ENCODE peak calls at places on chromosomes 11 and 22, in four cellular contexts. G is fibroblast of lung, Z is left lung, J is progenitor cell of endocrine pancreas. P is an unnamed sample.

GRCh38 chr22:33962409-33962808 is 42.1 kb upstream of the LARGE1 start:
- DNase-seq in G (no peak), Z (no peak), J (no peak), P (no peak)

GRCh38 chr11:36153581-36153980 is 135.6 kb downstream of the COMMD9 start:
- DNase-seq in G (no peak), Z (no peak), J (no peak), P (no peak)

GRCh38 chr22:30202531-30203006 is 44.0 kb downstream of the LIF start:
- DNase-seq in G (peak; percentile 74), Z (no peak), J (no peak), P (no peak)

GRCh38 chr22:40056163-40056958 is 61.6 kb downstream of the FAM83F start:
- DNase-seq in G (no peak), Z (no peak), J (no peak), P (no peak)

GRCh38 chr11:113932788-113933187 is 28.2 kb downstream of the HTR3B start:
- DNase-seq in G (no peak), Z (no peak), J (no peak), P (no peak)

GRCh38 chr11:19116315-19116970 is 525 bp upstream of the ZDHHC13 start:
- DNase-seq in G (no peak), Z (no peak), J (no peak), P (no peak)

GRCh38 chr22:36162127-36163034 is 1.8 kb upstream of the APOL3 start:
- DNase-seq in G (peak; percentile 22), Z (no peak), J (no peak), P (no peak)

GRCh38 chr11:20043992-20044391 is 116.3 kb downstream of the DBX1 start:
- DNase-seq in G (no peak), Z (no peak), J (no peak), P (no peak)

GRCh38 chr22:37237371-37238268 is 6.4 kb downstream of the RAC2 start:
- DNase-seq in G (peak; percentile 74), Z (peak; percentile 44), J (no peak), P (no peak)

DNA sequence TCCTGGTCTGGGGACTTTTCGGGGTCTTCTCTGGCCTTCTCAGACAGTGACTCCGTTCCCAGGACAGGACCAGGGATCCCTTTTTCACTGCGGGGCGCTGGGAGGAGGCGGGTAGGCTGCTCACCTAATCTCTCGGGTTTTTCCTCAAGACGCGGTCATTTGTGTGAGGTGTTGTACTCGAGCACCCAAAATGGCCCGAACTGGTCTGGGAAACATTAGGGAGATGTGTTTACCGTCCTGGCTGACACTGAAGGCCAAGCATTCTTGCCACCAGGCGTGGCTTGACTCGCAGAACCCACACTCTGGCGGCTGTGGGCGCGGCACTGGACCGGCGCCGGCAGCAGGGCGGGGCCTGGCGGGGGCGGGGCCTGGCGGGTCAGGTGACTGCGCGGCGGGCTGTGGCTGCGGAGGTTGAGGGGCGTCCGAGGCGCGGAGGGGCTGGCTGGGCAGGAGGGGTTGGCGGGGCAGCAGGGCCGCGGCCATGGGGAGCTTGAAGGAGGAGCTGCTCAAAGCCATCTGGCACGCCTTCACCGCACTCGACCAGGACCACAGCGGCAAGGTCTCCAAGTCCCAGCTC is at the start of gene SWAP70:
- DNase-seq in G (peak; percentile 86), Z (peak; percentile 98), J (peak; percentile 95), P (peak; percentile 95)
- TF ChIP-seq CTCF in G (peak; percentile 53), Z (peak; percentile 48), J (peak; percentile 59), P (peak; percentile 35)

GRCh38 chr11:46537851-46538295 is 56.0 kb downstream of the AMBRA1 start:
- DNase-seq in G (peak; percentile 63), Z (no peak), J (peak; percentile 45), P (peak; percentile 69)

GRCh38 chr11:46533396-46534110 is 60.3 kb downstream of the AMBRA1 start:
- DNase-seq in G (no peak), Z (no peak), J (no peak), P (no peak)

GRCh38 chr11:46534713-46535112 is 59.1 kb downstream of the AMBRA1 start:
- DNase-seq in G (no peak), Z (no peak), J (no peak), P (no peak)

GRCh38 chr11:46535688-46536087 is 58.1 kb downstream of the AMBRA1 start:
- DNase-seq in G (no peak), Z (no peak), J (no peak), P (no peak)

DNA sequence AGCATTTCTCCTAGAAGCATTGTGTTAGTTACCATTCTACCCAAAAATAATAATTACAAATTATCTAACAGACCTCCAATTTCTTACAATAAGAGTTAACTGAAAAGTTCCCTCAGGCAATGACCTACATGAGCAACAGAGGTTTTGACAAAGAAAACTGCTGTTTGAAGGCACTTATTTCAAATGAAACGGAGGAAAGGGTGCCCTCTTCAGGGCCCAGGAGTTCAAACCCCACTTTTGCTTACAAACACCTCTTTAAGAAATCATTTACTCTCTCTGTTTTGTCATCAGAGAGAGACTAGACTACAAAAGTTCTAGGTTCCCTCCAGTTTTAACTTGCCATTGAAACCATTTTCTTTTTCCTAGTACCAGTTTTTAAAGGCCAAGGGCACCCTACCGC is 56.7 kb downstream of the AMBRA1 start:
- DNase-seq in G (no peak), Z (no peak), J (no peak), P (no peak)
- TF ChIP-seq CTCF in G (peak; percentile 18), Z (no peak), J (peak; percentile 37), P (no peak)

GRCh38 chr11:121654506-121655480 is 202.0 kb upstream of the SORL1-AS1 start:
- DNase-seq in G (peak; percentile 51), Z (no peak), J (no peak), P (no peak)

GRCh38 chr11:121650520-121651266 is 197.9 kb upstream of the SORL1-AS1 start:
- DNase-seq in G (no peak), Z (no peak), J (no peak), P (no peak)

GRCh38 chr11:121651267-121651625 is 198.5 kb upstream of the SORL1-AS1 start:
- DNase-seq in G (no peak), Z (no peak), J (no peak), P (no peak)

GRCh38 chr11:121655481-121656332 is 202.9 kb upstream of the SORL1-AS1 start:
- DNase-seq in G (peak; percentile 97), Z (peak; percentile 95), J (peak; percentile 77), P (peak; percentile 90)

DNA sequence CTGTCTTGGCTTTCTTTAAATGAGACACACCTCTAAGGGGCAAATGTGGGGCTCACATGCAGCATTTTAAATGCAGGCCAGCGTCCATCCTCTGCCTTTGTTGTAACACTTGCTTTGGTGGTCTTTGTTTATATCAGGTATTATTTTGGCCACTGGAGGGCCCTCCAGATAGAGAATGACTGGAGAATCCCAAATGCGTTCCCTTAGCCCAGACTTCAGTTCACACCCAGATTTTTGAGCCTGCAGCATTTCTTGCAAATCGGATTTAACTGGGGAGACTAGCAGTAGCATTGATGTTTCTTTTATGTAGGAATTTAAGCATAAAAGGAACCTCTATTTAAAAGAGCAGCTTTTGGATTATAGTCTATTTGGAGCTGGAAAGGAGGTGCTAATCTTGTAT is 200.2 kb upstream of the SORL1-AS1 start:
- DNase-seq in G (peak; percentile 38), Z (no peak), J (no peak), P (peak; percentile 30)
- TF ChIP-seq CTCF in G (no peak), Z (no peak), J (peak; percentile 57), P (peak; percentile 69)

GRCh38 chr11:106304274-106304673 is 226.8 kb downstream of the AASDHPPT start:
- DNase-seq in G (peak; percentile 86), Z (no peak), J (no peak), P (no peak)

GRCh38 chr11:106305458-106305857 is 228.0 kb downstream of the AASDHPPT start:
- DNase-seq in G (no peak), Z (no peak), J (no peak), P (no peak)

GRCh38 chr11:106309070-106309684 is 231.7 kb downstream of the AASDHPPT start:
- DNase-seq in G (peak; percentile 20), Z (no peak), J (no peak), P (no peak)

GRCh38 chr11:106302416-106302815 is 225.0 kb downstream of the AASDHPPT start:
- DNase-seq in G (no peak), Z (no peak), J (no peak), P (no peak)

DNA sequence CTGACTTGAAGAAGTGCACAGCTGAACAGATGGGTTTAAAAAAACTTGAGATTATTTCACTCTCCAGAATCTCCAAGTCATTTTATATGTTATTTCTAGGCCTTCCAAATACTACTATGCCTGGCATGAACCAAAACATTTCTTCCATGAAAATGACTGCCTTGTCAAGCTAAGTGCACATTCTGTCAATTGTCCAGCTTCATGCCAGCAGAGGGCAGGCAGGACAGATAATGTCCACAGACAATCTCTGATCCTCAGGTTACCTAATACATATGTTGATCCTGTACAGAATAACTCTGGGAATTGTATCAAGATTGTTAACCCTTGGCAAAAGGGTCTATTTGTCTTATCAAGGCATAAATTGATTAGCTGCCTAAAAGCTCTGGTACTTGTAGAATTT is 229.5 kb downstream of the AASDHPPT start:
- DNase-seq in G (no peak), Z (no peak), J (no peak), P (no peak)
- TF ChIP-seq CTCF in G (no peak), Z (no peak), J (no peak), P (no peak)

GRCh38 chr22:20551805-20552449 is 44.5 kb downstream of the MED15 start:
- DNase-seq in G (no peak), Z (no peak), J (no peak), P (no peak)
- TF ChIP-seq CTCF in G (peak; percentile 42), Z (no peak), J (peak; percentile 19), P (no peak)

P was measured in endothelial cell.